ENCODE peak calls at places on chromosomes 12 and 14, in seven cellular contexts. N is H1, C is GM12891, T is K562, L is HepG2, K is SK-N-SH, P is GM12878. W is an unnamed sample.

GRCh38 chr14:31174433-31174832 is 33.2 kb downstream of the HECTD1 start:
- DNase-seq in C (no peak), L (no peak), K (no peak), T (no peak), N (no peak), P (no peak), W (no peak)

GRCh38 chr14:61257469-61258057 is 23.6 kb downstream of the TMEM30B start:
- DNase-seq in T (no peak), L (no peak), P (no peak), N (no peak), K (no peak), C (no peak), W (no peak)

GRCh38 chr12:26524862-26525465 is 308.0 kb downstream of the ITPR2 start:
- DNase-seq in N (no peak), C (no peak), K (no peak), P (no peak), T (peak; percentile 28), L (no peak), W (no peak)

GRCh38 chr12:26514364-26514763 is 318.6 kb downstream of the ITPR2 start:
- DNase-seq in N (no peak), T (no peak), K (no peak), L (no peak), C (no peak), P (no peak), W (no peak)

GRCh38 chr14:102235275-102235897 is 69.6 kb downstream of the MOK start:
- DNase-seq in K (peak; percentile 87), T (peak; percentile 83), C (peak; percentile 87), N (peak; percentile 53), P (no peak), L (peak; percentile 70), W (peak; percentile 86)

GRCh38 chr14:54651649-54652048 is 84.7 kb downstream of the SAMD4A start:
- DNase-seq in K (no peak), P (no peak), C (no peak), L (no peak), T (no peak), N (no peak), W (no peak)

GRCh38 chr12:104764225-104765073 is 193.6 kb downstream of the SLC41A2 start:
- DNase-seq in C (no peak), L (no peak), N (no peak), K (no peak), T (no peak), P (peak; percentile 36), W (no peak)

GRCh38 chr12:83408841-83409240 is 722.1 kb downstream of the TMTC2 start:
- DNase-seq in L (no peak), C (no peak), P (no peak), T (no peak), K (no peak), N (no peak), W (no peak)

GRCh38 chr12:2384533-2385328 is 331.9 kb downstream of the CACNA1C start:
- DNase-seq in K (no peak), C (no peak), L (no peak), P (no peak), T (no peak), N (no peak), W (no peak)

GRCh38 chr12:48824112-48824511 is 5.8 kb downstream of the CACNB3 start:
- DNase-seq in N (no peak), L (no peak), T (peak; percentile 78), C (no peak), P (no peak), K (no peak), W (peak; percentile 38)

GRCh38 chr14:105313381-105314286 is 914 bp upstream of the PACS2 start:
- DNase-seq in C (peak; percentile 52), P (no peak), T (peak; percentile 76), L (no peak), N (no peak), K (peak; percentile 70), W (no peak)

GRCh38 chr12:66467932-66468331 is 165.6 kb downstream of the HELB start:
- DNase-seq in P (no peak), N (no peak), L (no peak), C (no peak), K (peak; percentile 8), T (peak; percentile 17), W (no peak)

GRCh38 chr12:34403706-34404376 is 381.5 kb downstream of the ALG10 start:
- DNase-seq in L (no peak), K (peak; percentile 0), N (no peak), T (no peak), P (no peak), C (no peak), W (no peak)

GRCh38 chr14:96160030-96160912 is 44.4 kb upstream of the BDKRB2 start:
- DNase-seq in L (no peak), C (no peak), T (no peak), K (no peak), N (no peak), P (no peak), W (no peak)

GRCh38 chr14:21467620-21468019 is 9.1 kb downstream of the RAB2B start:
- DNase-seq in P (no peak), C (no peak), K (no peak), N (no peak), L (no peak), T (no peak), W (no peak)

GRCh38 chr12:123113038-123113437 is 37.9 kb downstream of the PITPNM2 start:
- DNase-seq in K (no peak), C (no peak), P (no peak), N (no peak), T (no peak), L (no peak), W (no peak)

GRCh38 chr12:53986686-53987180 is 1.8 kb downstream of the HOXC10 start:
- DNase-seq in T (no peak), P (no peak), C (no peak), K (no peak), L (no peak), N (no peak), W (no peak)

GRCh38 chr12:102879144-102879763 is 37.8 kb downstream of the PAH start:
- DNase-seq in T (peak; percentile 10), K (peak; percentile 23), C (peak; percentile 29), N (peak; percentile 47), P (peak; percentile 51), L (no peak), W (no peak)

GRCh38 chr12:11947218-11947617 is 123.5 kb upstream of the BCL2L14 start:
- DNase-seq in L (no peak), K (no peak), T (no peak), N (no peak), C (no peak), P (no peak), W (no peak)

GRCh38 chr14:63853831-63854293 is 1.1 kb downstream of the SYNE2 start:
- DNase-seq in T (no peak), L (peak; percentile 20), N (no peak), K (peak; percentile 60), P (no peak), C (no peak), W (peak; percentile 19)

GRCh38 chr12:44589697-44590096 is 286.4 kb downstream of the NELL2 start:
- DNase-seq in C (no peak), N (no peak), K (no peak), P (no peak), L (no peak), T (no peak), W (no peak)

GRCh38 chr12:118052324-118053070 is 8.5 kb downstream of the WSB2 start:
- DNase-seq in K (no peak), C (no peak), L (peak; percentile 99), N (no peak), T (no peak), P (no peak), W (no peak)
- TF ChIP-seq TAF1 in K (peak; percentile 24), C (no peak), L (peak; percentile 30), N (no peak), T (no peak), P (no peak), W (no peak)

DNA sequence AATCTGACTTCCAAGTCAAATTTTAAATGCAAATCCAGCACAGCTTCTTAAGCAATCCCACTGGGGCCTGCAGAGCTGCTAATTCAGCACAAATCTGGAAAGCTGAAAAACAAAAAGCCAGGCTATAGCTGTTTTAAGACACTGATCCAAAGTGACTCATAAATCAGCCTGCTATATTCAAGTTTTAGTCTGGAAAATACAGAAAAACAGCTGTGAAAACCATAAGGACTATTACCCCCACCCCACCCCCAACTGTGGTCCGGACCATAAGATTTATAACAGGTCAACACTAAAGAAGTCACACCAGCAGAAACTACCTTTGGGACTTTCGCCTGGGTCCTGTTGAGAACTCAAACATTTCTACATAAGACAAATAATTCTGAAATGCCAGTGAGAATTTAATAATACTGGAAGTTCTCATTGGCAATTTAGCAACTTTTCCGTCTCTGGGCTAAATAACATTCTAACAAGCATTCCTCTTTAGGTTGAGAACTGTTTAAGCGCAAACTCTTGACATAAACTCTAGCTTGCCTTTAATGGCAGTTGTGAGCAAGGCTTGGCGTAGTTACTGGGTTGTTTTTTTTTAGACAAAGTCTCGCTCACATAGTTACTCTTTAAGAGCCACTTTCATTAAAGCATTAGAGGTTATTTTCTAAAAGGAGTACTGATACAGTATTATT is 3.3 kb downstream of the LRIG3 start:
- DNase-seq in L (no peak), K (no peak), N (no peak), C (no peak), P (no peak), T (no peak), W (no peak)
- TF ChIP-seq TAF1 in L (no peak), K (no peak), N (no peak), C (no peak), P (no peak), T (no peak), W (no peak)

DNA sequence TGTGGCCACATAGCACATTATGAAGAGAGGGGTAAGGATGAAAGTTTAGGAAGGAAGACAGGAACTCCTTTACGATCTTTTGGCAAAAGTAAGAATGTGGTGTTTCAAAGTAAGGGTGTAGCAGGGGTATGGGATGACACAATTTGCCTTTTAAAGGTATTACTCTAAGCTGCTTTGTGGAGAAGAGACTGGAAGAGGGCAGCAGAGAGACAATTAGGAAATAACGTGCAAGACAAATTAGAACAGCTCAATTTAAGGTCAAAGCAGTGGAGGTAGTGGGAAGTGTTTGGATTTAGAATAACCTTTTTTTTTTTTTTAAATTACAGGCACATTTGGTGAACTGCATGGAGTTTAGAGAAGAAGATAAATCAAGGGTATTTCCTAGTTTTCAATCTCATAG is 342.6 kb downstream of the NOVA1 start:
- DNase-seq in T (no peak), P (no peak), K (no peak), N (no peak), C (no peak), L (no peak), W (no peak)
- TF ChIP-seq TAF1 in T (no peak), P (no peak), K (no peak), N (no peak), C (no peak), L (no peak), W (no peak)

DNA sequence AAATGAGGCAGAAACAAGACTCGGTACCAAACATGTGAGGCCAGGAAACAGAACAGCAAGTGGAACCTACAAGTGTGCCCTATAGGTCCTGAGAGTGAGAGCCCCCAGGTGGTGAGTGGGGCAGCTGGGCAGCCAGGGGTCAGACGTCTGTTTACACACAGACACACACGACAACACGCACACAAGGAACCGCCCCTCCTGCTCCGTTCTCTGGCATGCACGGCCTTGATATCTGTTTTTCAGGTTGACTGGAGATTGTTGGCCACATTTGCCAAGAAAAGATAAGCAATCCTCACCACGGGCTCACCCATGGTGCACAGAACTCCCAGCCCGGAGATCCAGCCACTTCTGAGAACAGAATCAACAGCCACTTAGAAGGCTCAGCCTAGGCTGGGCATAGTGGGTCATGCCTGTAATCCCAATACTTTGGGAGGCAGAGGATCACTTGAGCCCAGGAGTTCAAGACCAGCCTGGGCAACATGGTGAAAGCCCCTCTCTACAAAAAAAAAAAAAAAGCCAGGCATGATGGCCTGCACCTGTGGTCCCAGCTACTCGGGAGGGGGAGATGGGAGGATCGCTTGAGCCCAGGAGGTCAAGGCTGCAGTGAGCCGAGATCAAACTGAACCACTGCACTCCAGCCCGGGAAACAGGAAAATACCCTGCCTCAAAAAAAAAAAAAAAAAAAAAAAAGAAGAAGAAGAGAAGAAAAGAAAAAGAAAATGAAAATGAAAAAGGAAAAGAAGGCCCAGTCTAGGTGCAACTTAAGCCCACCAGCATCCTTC is 19.4 kb upstream of the EIF5 start:
- DNase-seq in C (no peak), L (peak; percentile 23), K (no peak), N (no peak), T (peak; percentile 61), P (no peak), W (no peak)
- TF ChIP-seq TAF1 in C (no peak), L (no peak), K (no peak), N (no peak), T (no peak), P (no peak), W (no peak)